ENCODE peak calls at places on chromosomes 5 and 9, in six cellular contexts. H, O, N, G, S and K are unnamed samples.

GRCh38 chr5:134146651-134147544 is 29.9 kb downstream of the SKP1 start:
- DNase-seq in G (no peak), N (no peak), S (no peak), H (no peak), O (peak; percentile 11), K (no peak)

GRCh38 chr9:114312513-114312875 is 10.4 kb upstream of the ORM1 start:
- DNase-seq in O (no peak), N (no peak), H (no peak), S (no peak), G (no peak), K (no peak)

GRCh38 chr9:85964526-85964925 is 23.6 kb downstream of the NAA35 start:
- DNase-seq in S (no peak), N (no peak), H (no peak), G (no peak), O (no peak), K (no peak)

GRCh38 chr9:112820886-112821285 is 69.8 kb downstream of the SLC46A2 start:
- DNase-seq in S (no peak), G (peak; percentile 6), N (no peak), O (peak; percentile 34), H (no peak), K (no peak)

GRCh38 chr5:6175172-6175855 is 203.0 kb downstream of the MED10 start:
- DNase-seq in O (no peak), N (no peak), G (no peak), H (no peak), S (no peak), K (no peak)

GRCh38 chr9:77846957-77847574 is 184.5 kb downstream of the GNAQ start:
- DNase-seq in G (peak; percentile 54), N (no peak), O (peak; percentile 22), H (no peak), S (no peak), K (no peak)

GRCh38 chr9:109101810-109102209 is 17.9 kb downstream of the TMEM245 start:
- DNase-seq in O (peak; percentile 91), G (peak; percentile 91), H (no peak), S (no peak), N (no peak), K (peak; percentile 34)

GRCh38 chr5:134177197-134178171 is 734 bp upstream of the SKP1 start:
- DNase-seq in O (peak; percentile 84), N (peak; percentile 35), G (peak; percentile 81), H (peak; percentile 72), S (no peak), K (no peak)

GRCh38 chr9:110814159-110814558 is 145.6 kb downstream of the MUSK start:
- DNase-seq in N (no peak), H (no peak), S (no peak), O (peak; percentile 48), G (no peak), K (no peak)

GRCh38 chr5:22708770-22709328 is 144.3 kb downstream of the CDH12 start:
- DNase-seq in G (no peak), H (no peak), S (no peak), O (no peak), N (no peak), K (no peak)

GRCh38 chr5:172506921-172507320 is 52.6 kb upstream of the SH3PXD2B start:
- DNase-seq in O (no peak), H (no peak), N (no peak), G (no peak), S (no peak), K (no peak)

GRCh38 chr9:81420024-81420423 is 269.3 kb downstream of the TLE1 start:
- DNase-seq in S (no peak), N (no peak), G (no peak), H (no peak), O (no peak), K (no peak)

GRCh38 chr5:66807743-66808142 is 211.6 kb downstream of the MAST4 start:
- DNase-seq in H (no peak), N (no peak), O (peak; percentile 80), S (no peak), G (peak; percentile 60), K (no peak)

GRCh38 chr5:80865547-80865946 is 94.6 kb upstream of the RASGRF2 start:
- DNase-seq in H (no peak), S (no peak), N (no peak), O (no peak), G (no peak), K (no peak)

GRCh38 chr9:96071245-96072124 is 196.0 kb downstream of the ERCC6L2 start:
- DNase-seq in O (peak; percentile 17), S (no peak), G (peak; percentile 20), N (no peak), H (no peak), K (peak; percentile 57)

GRCh38 chr5:24163091-24163490 is 481.7 kb downstream of the CDH10 start:
- DNase-seq in H (no peak), N (no peak), G (no peak), O (peak; percentile 63), S (no peak), K (no peak)

GRCh38 chr5:167626341-167627118 is 664.9 kb upstream of the WWC1 start:
- DNase-seq in S (no peak), N (no peak), O (no peak), G (peak; percentile 37), H (no peak), K (no peak)

GRCh38 chr5:174355208-174355612 is 309.7 kb downstream of the NSG2 start:
- DNase-seq in N (no peak), H (peak; percentile 23), G (peak; percentile 54), S (no peak), O (peak; percentile 72), K (no peak)

GRCh38 chr5:165559645-165560044 is 2054.2 kb downstream of the MAT2B start:
- DNase-seq in G (no peak), S (no peak), N (no peak), O (no peak), H (no peak), K (no peak)

GRCh38 chr9:124411514-124412227 is 3.6 kb downstream of the PSMB7 start:
- DNase-seq in S (no peak), N (no peak), H (no peak), O (peak; percentile 75), G (peak; percentile 76), K (no peak)

GRCh38 chr5:131637694-131638093 is 2.7 kb upstream of the RAPGEF6 start:
- DNase-seq in H (no peak), N (no peak), G (no peak), O (no peak), S (no peak), K (no peak)

GRCh38 chr5:131635755-131636479 is 888 bp upstream of the RAPGEF6 start:
- DNase-seq in S (no peak), H (no peak), N (peak; percentile 27), G (no peak), O (peak; percentile 18), K (no peak)

GRCh38 chr5:131634996-131635754 is at the start of gene RAPGEF6:
- DNase-seq in O (peak; percentile 100), S (peak; percentile 92), G (peak; percentile 100), H (peak; percentile 96), N (peak; percentile 96), K (peak; percentile 83)

GRCh38 chr5:131633830-131634229 is 1.2 kb downstream of the RAPGEF6 start:
- DNase-seq in H (no peak), S (no peak), N (no peak), O (no peak), G (no peak), K (peak; percentile 11)

GRCh38 chr5:131634666-131634995 is 398 bp downstream of the RAPGEF6 start:
- DNase-seq in G (peak; percentile 56), H (peak; percentile 63), O (peak; percentile 54), N (no peak), S (peak; percentile 65), K (peak; percentile 10)
- TF ChIP-seq CTCF in G (no peak), H (peak; percentile 28), O (peak; percentile 13), N (no peak), S (peak; percentile 15), K (no peak)

GRCh38 chr5:176667637-176668036 is 20.4 kb downstream of the TSPAN17 start:
- DNase-seq in H (no peak), S (no peak), G (no peak), N (no peak), O (no peak), K (no peak)
- TF ChIP-seq CTCF in H (no peak), S (no peak), G (no peak), N (no peak), O (no peak), K (no peak)

GRCh38 chr9:35813434-35814105 is 1.3 kb downstream of the HINT2 start:
- DNase-seq in O (no peak), H (no peak), N (no peak), G (no peak), S (no peak), K (no peak)
- TF ChIP-seq CTCF in O (peak; percentile 53), H (no peak), N (no peak), G (peak; percentile 49), S (no peak), K (no peak)

GRCh38 chr9:73451003-73451402 is 299.3 kb downstream of the ANXA1 start:
- DNase-seq in H (no peak), S (no peak), N (no peak), G (no peak), O (peak; percentile 4), K (no peak)
- TF ChIP-seq CTCF in H (no peak), S (no peak), N (no peak), G (no peak), O (no peak), K (no peak)